ENCODE peak calls at places on chromosome 19, in eight cellular contexts. Z is lung microvascular endothelial cell; T is occipital lobe; A is AG04450; H is ascending aorta; N is GM10248; V is pancreas; D is stimulated activated CD4-positive, alpha-beta T cell treated with anti-CD3 and anti-CD28 coated beads, Interleukin-1b, Interleukin-23, amount 100 ng/mL, for 1 hour. Y is an unnamed sample.

GRCh38 chr19:7925171-7925837 is 631 bp downstream of the CTXN1 start:
- DNase-seq in V (peak; percentile 67), T (peak; percentile 41), A (no peak), D (peak; percentile 49), N (peak; percentile 82), Z (peak; percentile 85), H (no peak), Y (peak; percentile 95)

GRCh38 chr19:35560271-35560670 is 3.2 kb downstream of the ATP4A start:
- DNase-seq in T (no peak), N (no peak), H (no peak), V (no peak), Z (no peak), A (no peak), D (no peak), Y (no peak)

GRCh38 chr19:13283871-13284270 is 133.7 kb downstream of the IER2 start:
- DNase-seq in N (no peak), A (no peak), V (no peak), H (no peak), Z (no peak), T (no peak), D (no peak), Y (no peak)

GRCh38 chr19:17725422-17726078 is 6.3 kb downstream of the MAP1S start:
- DNase-seq in T (no peak), Z (no peak), A (no peak), D (no peak), H (no peak), N (no peak), V (no peak), Y (no peak)

GRCh38 chr19:34837262-34837661 is 64.2 kb upstream of the ZNF599 start:
- DNase-seq in D (no peak), N (no peak), A (no peak), H (no peak), V (peak; percentile 41), T (no peak), Z (peak; percentile 98), Y (no peak)

GRCh38 chr19:41702208-41702651 is 6.2 kb upstream of the CEACAM5 start:
- DNase-seq in A (no peak), N (no peak), V (no peak), Z (no peak), D (no peak), T (no peak), H (no peak), Y (no peak)

GRCh38 chr19:13441810-13442512 is 64.3 kb downstream of the CACNA1A start:
- DNase-seq in T (no peak), A (peak; percentile 11), H (no peak), Z (peak; percentile 45), D (no peak), N (peak; percentile 32), V (peak; percentile 23), Y (peak; percentile 27)

GRCh38 chr19:2612619-2613249 is 89.8 kb downstream of the GNG7 start:
- DNase-seq in A (no peak), T (no peak), N (no peak), Z (no peak), V (no peak), D (no peak), H (no peak), Y (no peak)

GRCh38 chr19:18340990-18341868 is 831 bp downstream of the PGPEP1 start:
- DNase-seq in Z (no peak), N (peak; percentile 88), H (peak; percentile 23), V (peak; percentile 66), D (no peak), T (peak; percentile 29), A (no peak), Y (peak; percentile 88)

GRCh38 chr19:45507864-45508680 is 793 bp downstream of the VASP start:
- DNase-seq in V (peak; percentile 60), T (no peak), D (no peak), H (no peak), A (no peak), N (no peak), Z (peak; percentile 32), Y (no peak)

GRCh38 chr19:3785464-3785937 is 680 bp downstream of the MATK start:
- DNase-seq in D (no peak), V (no peak), Z (no peak), T (peak; percentile 38), H (no peak), N (no peak), A (no peak), Y (no peak)

GRCh38 chr19:46493236-46494114 is 2.2 kb downstream of the PNMA8B start:
- DNase-seq in T (no peak), V (no peak), A (no peak), D (no peak), H (no peak), Z (no peak), N (peak; percentile 22), Y (no peak)

GRCh38 chr19:57559008-57559403 is 657 bp downstream of the ZNF550 start:
- DNase-seq in Z (no peak), D (no peak), V (no peak), H (no peak), A (no peak), T (no peak), N (peak; percentile 39), Y (peak; percentile 38)

GRCh38 chr19:23882493-23882892 is 32.2 kb upstream of the ZNF726 start:
- DNase-seq in H (no peak), N (no peak), V (no peak), T (no peak), Z (no peak), D (no peak), A (no peak), Y (no peak)

GRCh38 chr19:47084879-47085439 is 28.6 kb downstream of the ZC3H4 start:
- DNase-seq in Z (no peak), T (no peak), V (no peak), H (no peak), A (no peak), N (no peak), D (no peak), Y (no peak)

GRCh38 chr19:15238639-15239155 is 6.4 kb upstream of the EPHX3 start:
- DNase-seq in A (no peak), Z (no peak), V (no peak), H (no peak), T (no peak), D (no peak), N (no peak), Y (no peak)

GRCh38 chr19:45782820-45783785 is 813 bp upstream of the DMPK start:
- DNase-seq in N (no peak), A (no peak), T (no peak), V (peak; percentile 39), D (no peak), Z (no peak), H (no peak), Y (no peak)

GRCh38 chr19:21677696-21678418 is 89.5 kb downstream of the ZNF100 start:
- DNase-seq in Z (no peak), D (no peak), T (no peak), V (peak; percentile 34), H (no peak), A (no peak), N (no peak), Y (no peak)

GRCh38 chr19:49860716-49861100 is 6.7 kb downstream of the PNKP start:
- DNase-seq in A (no peak), H (no peak), V (no peak), D (no peak), N (no peak), Z (no peak), T (no peak), Y (no peak)

GRCh38 chr19:18128044-18128443 is 24.9 kb upstream of the PIK3R2 start:
- DNase-seq in V (no peak), D (no peak), H (no peak), A (no peak), T (no peak), N (no peak), Z (no peak), Y (no peak)

GRCh38 chr19:3576696-3577443 is 4.1 kb downstream of the HMG20B start:
- DNase-seq in A (no peak), V (no peak), T (peak; percentile 51), N (no peak), H (no peak), Z (peak; percentile 75), D (no peak), Y (peak; percentile 38)

GRCh38 chr19:42294471-42295137 is 7.3 kb upstream of the PRR19 start:
- DNase-seq in N (no peak), Z (no peak), H (no peak), A (no peak), V (no peak), T (no peak), D (no peak), Y (no peak)

GRCh38 chr19:4911786-4912672 is 2.7 kb downstream of the UHRF1 start:
- DNase-seq in V (peak; percentile 61), N (peak; percentile 65), A (peak; percentile 99), H (peak; percentile 52), Z (peak; percentile 81), D (no peak), T (peak; percentile 53), Y (peak; percentile 78)

GRCh38 chr19:44759083-44759804 is 10.7 kb downstream of the BCL3 start:
- DNase-seq in N (no peak), A (no peak), T (no peak), Z (no peak), H (no peak), V (no peak), D (no peak), Y (no peak)

GRCh38 chr19:44876930-44877530 is 14.0 kb upstream of the TOMM40 start:
- DNase-seq in D (no peak), A (no peak), H (no peak), Z (peak; percentile 19), N (no peak), T (no peak), V (no peak), Y (no peak)

GRCh38 chr19:29819986-29820385 is 8.2 kb downstream of the CCNE1 start:
- DNase-seq in N (no peak), D (no peak), A (no peak), Z (no peak), H (no peak), T (no peak), V (no peak), Y (no peak)

GRCh38 chr19:4830768-4831265 is 695 bp downstream of the TICAM1 start:
- DNase-seq in T (no peak), H (no peak), Z (no peak), D (no peak), V (no peak), N (no peak), A (no peak), Y (no peak)

GRCh38 chr19:35673121-35673804 is 6.9 kb downstream of the UPK1A start:
- DNase-seq in V (no peak), T (no peak), H (no peak), N (peak; percentile 77), D (no peak), A (no peak), Z (peak; percentile 28), Y (peak; percentile 78)

GRCh38 chr19:49432141-49433073 is 7.2 kb downstream of the GFY start:
- DNase-seq in N (peak; percentile 39), D (no peak), H (no peak), V (no peak), Z (no peak), A (no peak), T (no peak), Y (no peak)

GRCh38 chr19:48664476-48664875 is 8.3 kb downstream of the NTN5 start:
- DNase-seq in N (no peak), V (no peak), T (no peak), Z (no peak), D (no peak), A (no peak), H (no peak), Y (no peak)

GRCh38 chr19:50638576-50638975 is 1.1 kb downstream of the SYT3 start:
- DNase-seq in D (no peak), A (no peak), H (no peak), N (no peak), Z (no peak), T (no peak), V (no peak), Y (no peak)

GRCh38 chr19:53507523-53508442 is 30.2 kb upstream of the ZNF331 start:
- DNase-seq in T (no peak), N (no peak), A (no peak), D (no peak), V (no peak), Z (no peak), H (no peak), Y (no peak)

GRCh38 chr19:2982556-2982955 is 5.2 kb downstream of the TLE6 start:
- DNase-seq in V (no peak), D (no peak), T (no peak), A (no peak), N (peak; percentile 16), H (no peak), Z (no peak), Y (no peak)

GRCh38 chr19:38434549-38435051 is 1.1 kb downstream of the RYR1 start:
- DNase-seq in A (no peak), Z (no peak), H (no peak), D (no peak), T (no peak), N (no peak), V (no peak), Y (no peak)